ENCODE peak calls at places on chromosome 10, in six cellular contexts. C is A549, Q is K562, P is WTC11, L is HepG2, U is H1. T is an unnamed sample.
A peak's percentile ranks its signal among the peaks of the same experiment; 100 is the strongest.

GRCh38 chr10:128839701-128840100 is 627.3 kb upstream of the MGMT start:
- DNase-seq in C (no peak), Q (no peak), P (no peak), L (no peak), U (no peak), T (no peak)

GRCh38 chr10:26438534-26439269 is 561 bp downstream of the APBB1IP start:
- DNase-seq in C (no peak), Q (no peak), P (peak; percentile 43), L (no peak), U (peak; percentile 63), T (no peak)

GRCh38 chr10:92436611-92437010 is 137.3 kb downstream of the IDE start:
- DNase-seq in C (no peak), Q (no peak), P (no peak), L (no peak), U (no peak), T (no peak)

GRCh38 chr10:48547061-48547895 is 57.6 kb downstream of the ARHGAP22 start:
- DNase-seq in C (no peak), Q (no peak), P (no peak), L (no peak), U (peak; percentile 27), T (no peak)

GRCh38 chr10:90432891-90433290 is 424.9 kb downstream of the HTR7 start:
- DNase-seq in C (no peak), Q (no peak), P (no peak), L (no peak), U (no peak), T (no peak)

GRCh38 chr10:51007781-51008180 is 66.5 kb upstream of the PRKG1 start:
- DNase-seq in C (no peak), Q (no peak), P (no peak), L (no peak), U (no peak), T (no peak)

GRCh38 chr10:38008006-38008405 is 2.5 kb upstream of the ZNF33A start:
- DNase-seq in C (no peak), Q (no peak), P (no peak), L (no peak), U (no peak), T (no peak)

GRCh38 chr10:25177754-25178135 is 2.9 kb downstream of the GPR158 start:
- DNase-seq in C (no peak), Q (no peak), P (no peak), L (no peak), U (no peak), T (no peak)

GRCh38 chr10:57692255-57692980 is 575.3 kb downstream of the IPMK start:
- DNase-seq in C (peak; percentile 10), Q (no peak), P (no peak), L (no peak), U (no peak), T (no peak)

GRCh38 chr10:57699944-57700343 is 567.8 kb downstream of the IPMK start:
- DNase-seq in C (no peak), Q (no peak), P (no peak), L (no peak), U (no peak), T (no peak)

GRCh38 chr10:57694956-57695605 is 572.6 kb downstream of the IPMK start:
- DNase-seq in C (no peak), Q (no peak), P (no peak), L (no peak), U (no peak), T (no peak)

GRCh38 chr10:57696641-57697040 is 571.1 kb downstream of the IPMK start:
- DNase-seq in C (peak; percentile 5), Q (no peak), P (no peak), L (peak; percentile 10), U (no peak), T (no peak)
- TF ChIP-seq JUN in C (peak; percentile 66), Q (no peak), P (no peak), L (no peak), U (no peak), T (no peak)

DNA sequence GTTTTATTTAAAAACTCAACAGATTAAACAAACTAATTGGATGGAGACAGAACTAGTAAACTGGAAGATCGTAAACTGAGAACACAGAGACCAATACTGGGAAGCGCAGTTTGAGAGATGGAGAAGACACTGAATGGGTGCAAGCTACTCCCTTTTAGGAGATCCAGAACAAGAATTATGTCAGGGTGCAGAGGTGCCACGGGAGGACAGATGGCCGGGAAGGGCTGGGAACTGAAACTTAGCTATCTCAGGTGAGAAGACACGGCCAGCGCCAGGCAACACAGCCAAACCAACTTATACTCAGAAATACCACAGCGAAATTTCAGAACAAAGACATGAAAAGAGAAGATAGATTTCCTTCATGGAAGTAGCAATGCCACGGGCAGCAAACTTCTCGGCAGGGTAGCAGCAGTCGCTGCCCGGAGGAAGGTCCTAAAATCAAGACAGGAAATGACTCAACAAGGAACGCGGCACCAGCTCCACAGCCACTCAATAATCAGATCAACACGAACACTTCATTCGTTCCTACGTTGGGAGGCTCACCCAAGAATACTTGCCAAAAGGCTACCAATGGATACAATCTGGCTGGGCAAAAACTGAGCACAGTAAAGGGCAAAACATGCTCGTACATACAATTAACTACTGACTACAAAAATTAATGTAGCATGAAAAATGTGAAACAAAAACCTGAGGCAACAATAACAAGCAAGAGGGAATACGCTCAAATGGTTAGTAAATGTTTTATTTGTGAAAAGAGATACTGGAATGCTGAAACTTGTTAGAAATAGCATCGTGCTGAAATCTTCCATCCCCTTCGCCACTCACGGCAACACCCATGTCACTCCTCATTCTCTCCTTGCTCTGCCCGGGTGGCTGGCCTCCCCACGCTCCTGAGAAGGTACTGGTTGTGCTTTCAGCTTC is 2.2 kb upstream of the LRRC27 start:
- DNase-seq in C (peak; percentile 69), Q (no peak), P (no peak), L (no peak), U (no peak), T (peak; percentile 65)
- TF ChIP-seq JUN in C (no peak), Q (no peak), P (no peak), L (no peak), U (no peak), T (peak; percentile 54)

GRCh38 chr10:43119416-43120115 is 18.7 kb upstream of the CSGALNACT2 start:
- DNase-seq in C (no peak), Q (no peak), P (no peak), L (no peak), U (no peak), T (no peak)

GRCh38 chr10:43120116-43120947 is 17.9 kb upstream of the CSGALNACT2 start:
- DNase-seq in C (no peak), Q (no peak), P (no peak), L (no peak), U (no peak), T (no peak)

GRCh38 chr10:43122096-43122495 is 16.1 kb upstream of the CSGALNACT2 start:
- DNase-seq in C (no peak), Q (no peak), P (no peak), L (no peak), U (no peak), T (no peak)

GRCh38 chr10:43121444-43121843 is 16.8 kb upstream of the CSGALNACT2 start:
- DNase-seq in C (no peak), Q (no peak), P (no peak), L (no peak), U (no peak), T (no peak)

DNA sequence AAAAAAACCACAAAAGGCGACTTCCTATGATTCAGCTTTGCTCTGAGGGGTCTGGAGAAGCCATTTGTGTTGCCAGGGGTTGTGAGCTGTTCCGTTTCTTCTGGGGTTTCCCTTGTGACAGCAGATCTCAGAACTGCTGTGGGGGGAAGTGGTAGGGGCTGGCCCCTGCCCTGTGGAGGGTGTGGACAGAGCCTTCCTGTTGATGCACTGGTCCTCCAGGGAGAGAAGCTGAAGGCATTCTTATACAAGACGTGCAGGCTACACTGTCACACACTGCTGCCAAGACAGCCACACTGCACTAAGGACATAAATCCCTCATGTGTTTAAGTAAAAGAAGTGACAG is 17.3 kb upstream of the CSGALNACT2 start:
- DNase-seq in C (no peak), Q (no peak), P (no peak), L (no peak), U (no peak), T (no peak)
- TF ChIP-seq JUN in C (no peak), Q (no peak), P (no peak), L (no peak), U (no peak), T (no peak)

GRCh38 chr10:28677889-28678686 is 767 bp downstream of the BAMBI start:
- DNase-seq in C (no peak), Q (peak; percentile 27), P (peak; percentile 41), L (no peak), U (peak; percentile 59), T (peak; percentile 59)

GRCh38 chr10:28681345-28681763 is 4.0 kb downstream of the BAMBI start:
- DNase-seq in C (no peak), Q (no peak), P (no peak), L (no peak), U (no peak), T (no peak)

GRCh38 chr10:28681928-28682750 is 4.8 kb downstream of the BAMBI start:
- DNase-seq in C (no peak), Q (peak; percentile 25), P (no peak), L (no peak), U (no peak), T (no peak)

GRCh38 chr10:28678687-28679457 is 1.6 kb downstream of the BAMBI start:
- DNase-seq in C (no peak), Q (peak; percentile 36), P (no peak), L (peak; percentile 84), U (no peak), T (peak; percentile 49)

GRCh38 chr10:28679941-28680752 is 2.8 kb downstream of the BAMBI start:
- DNase-seq in C (no peak), Q (peak; percentile 20), P (no peak), L (peak; percentile 58), U (no peak), T (peak; percentile 57)
- TF ChIP-seq JUN in C (no peak), Q (no peak), P (no peak), L (no peak), U (no peak), T (no peak)

GRCh38 chr10:77879710-77880109 is 46.8 kb downstream of the DLG5 start:
- DNase-seq in C (no peak), Q (no peak), P (no peak), L (no peak), U (no peak), T (no peak)

GRCh38 chr10:77881222-77881621 is 45.3 kb downstream of the DLG5 start:
- DNase-seq in C (no peak), Q (no peak), P (no peak), L (no peak), U (no peak), T (no peak)

GRCh38 chr10:77884181-77884580 is 42.4 kb downstream of the DLG5 start:
- DNase-seq in C (no peak), Q (no peak), P (no peak), L (no peak), U (no peak), T (no peak)

GRCh38 chr10:77879065-77879464 is 47.5 kb downstream of the DLG5 start:
- DNase-seq in C (no peak), Q (peak; percentile 41), P (no peak), L (no peak), U (no peak), T (no peak)

GRCh38 chr10:77881636-77882035 is 44.9 kb downstream of the DLG5 start:
- DNase-seq in C (no peak), Q (no peak), P (no peak), L (peak; percentile 58), U (no peak), T (no peak)
- TF ChIP-seq JUN in C (no peak), Q (no peak), P (no peak), L (no peak), U (no peak), T (no peak)

GRCh38 chr10:119759832-119760231 is 34.0 kb downstream of the INPP5F start:
- DNase-seq in C (no peak), Q (no peak), P (no peak), L (no peak), U (no peak), T (no peak)
- TF ChIP-seq JUN in C (no peak), Q (no peak), P (no peak), L (no peak), U (no peak), T (no peak)

GRCh38 chr10:87585565-87586514 is 73.8 kb upstream of the PAPSS2 start:
- DNase-seq in C (peak; percentile 17), Q (no peak), P (no peak), L (peak; percentile 50), U (no peak), T (peak; percentile 64)
- TF ChIP-seq JUN in C (peak; percentile 93), Q (no peak), P (no peak), L (no peak), U (no peak), T (peak; percentile 75)

T was measured in endothelial cell of umbilical vein.